ENCODE peak calls at places on chromosome 10, in six cellular contexts. I is GM23248; C is sigmoid colon; X is CD8-positive, alpha-beta memory T cell; Q is mesendoderm; J is left ventricle myocardium inferior. W is an unnamed sample. For H3K36me3, the result is how much of the 10 kb centered on the place peaks cover.

GRCh38 chr10:133100706-133101463 is 13.2 kb downstream of the ADGRA1 start:
- DNase-seq in I (peak), C (no peak), X (no peak), Q (peak), J (no peak), W (no peak)

GRCh38 chr10:98296514-98296913 is 28.5 kb upstream of the LOXL4 start:
- DNase-seq in I (peak), C (peak), X (no peak), Q (peak), J (no peak), W (peak)

GRCh38 chr10:89550509-89550908 is 15.1 kb upstream of the SLC16A12 start:
- DNase-seq in I (peak), C (no peak), X (no peak), Q (no peak), J (peak), W (no peak)

GRCh38 chr10:131177431-131178327 is 133.8 kb downstream of the TCERG1L start:
- DNase-seq in I (no peak), C (peak), X (no peak), Q (no peak), J (no peak), W (no peak)

GRCh38 chr10:118483496-118483895 is 112.0 kb downstream of the PRLHR start:
- DNase-seq in I (no peak), C (no peak), X (no peak), Q (no peak), J (no peak), W (no peak)

GRCh38 chr10:122140477-122140902 is 130.6 kb upstream of the BTBD16 start:
- DNase-seq in I (peak), C (peak), X (no peak), Q (peak), J (peak), W (peak)

GRCh38 chr10:30536578-30536977 is 93.0 kb downstream of the LYZL2 start:
- DNase-seq in I (no peak), C (peak), X (no peak), Q (no peak), J (no peak), W (no peak)

GRCh38 chr10:100183482-100183881 is 2.3 kb downstream of the ERLIN1 start:
- DNase-seq in I (peak), C (no peak), X (no peak), Q (no peak), J (no peak), W (no peak)

GRCh38 chr10:73414230-73414981 is 548 bp upstream of the ANXA7 start:
- DNase-seq in I (peak), C (no peak), X (no peak), Q (no peak), J (no peak), W (no peak)

GRCh38 chr10:86673216-86673826 is 5.0 kb downstream of the LDB3 start:
- DNase-seq in I (no peak), C (no peak), X (no peak), Q (no peak), J (no peak), W (no peak)

GRCh38 chr10:31075434-31075833 is 43.8 kb upstream of the ZNF438 start:
- DNase-seq in I (peak), C (no peak), X (no peak), Q (no peak), J (no peak), W (no peak)

GRCh38 chr10:43965033-43965917 is 316.6 kb upstream of the ZNF32 start:
- DNase-seq in I (peak), C (no peak), X (no peak), Q (peak), J (no peak), W (no peak)

GRCh38 chr10:77977016-77977415 is 50.5 kb upstream of the DLG5 start:
- DNase-seq in I (no peak), C (peak), X (no peak), Q (peak), J (no peak), W (no peak)
- H3K36me3 ChIP-seq in I (under half), C (under half), X (under half), Q (under half), J (half or more), W (under half)

GRCh38 chr10:69749180-69750010 is 52.3 kb upstream of the COL13A1 start:
- DNase-seq in I (peak), C (no peak), X (no peak), Q (no peak), J (no peak), W (no peak)
- H3K36me3 ChIP-seq in I (under half), C (under half), X (under half), Q (under half), J (under half), W (under half)

DNA sequence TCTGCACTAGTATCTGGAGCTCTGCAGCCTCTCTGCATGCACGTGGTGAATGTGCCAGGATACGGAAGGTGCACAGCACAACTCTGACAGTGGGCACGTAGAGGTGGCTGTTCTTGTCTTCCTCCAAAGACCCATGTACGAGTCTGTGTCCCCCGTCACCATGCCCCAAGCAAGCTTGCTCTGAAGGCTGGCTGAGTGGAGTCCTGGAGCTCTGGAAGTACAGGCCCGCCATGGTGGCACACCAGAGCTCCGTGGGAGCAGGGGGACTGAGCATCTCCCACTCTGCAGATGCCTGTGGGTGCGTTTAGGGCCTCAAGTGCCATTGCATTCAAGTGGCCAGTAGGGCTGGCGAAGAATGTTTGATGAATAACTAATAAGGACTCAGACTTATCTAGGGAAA is 17.1 kb downstream of the BCCIP start:
- DNase-seq in I (no peak), C (no peak), X (no peak), Q (no peak), J (no peak), W (no peak)
- H3K36me3 ChIP-seq in I (under half), C (under half), X (under half), Q (under half), J (half or more), W (under half)

DNA sequence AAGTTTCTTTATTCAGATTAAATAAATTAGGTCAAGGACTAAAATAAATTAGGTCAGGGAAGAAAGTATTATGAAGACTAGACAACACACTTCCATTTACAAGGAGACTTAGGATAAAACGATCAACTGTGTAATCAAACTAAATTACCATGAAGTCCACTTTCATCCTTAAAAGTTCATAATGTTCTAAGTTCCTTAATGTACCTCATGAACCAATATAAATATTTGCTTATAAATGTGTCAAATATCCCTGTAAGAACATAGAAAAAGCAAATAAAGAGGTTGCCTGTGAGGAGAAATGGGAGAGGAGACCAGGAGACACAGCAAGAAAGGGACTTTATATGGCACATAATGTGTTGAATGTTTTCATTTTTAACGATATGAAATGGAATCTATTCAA is 345.6 kb downstream of the PARD3 start:
- DNase-seq in I (no peak), C (no peak), X (no peak), Q (no peak), J (no peak), W (no peak)
- H3K36me3 ChIP-seq in I (under half), C (under half), X (under half), Q (under half), J (under half), W (under half)

GRCh38 chr10:80158126-80158525 is 25.6 kb downstream of the PLAC9 start:
- DNase-seq in I (no peak), C (peak), X (no peak), Q (no peak), J (no peak), W (no peak)

GRCh38 chr10:80158598-80159127 is 26.1 kb downstream of the PLAC9 start:
- DNase-seq in I (peak), C (peak), X (peak), Q (peak), J (peak), W (peak)

GRCh38 chr10:80159166-80159888 is 26.8 kb downstream of the PLAC9 start:
- DNase-seq in I (no peak), C (peak), X (no peak), Q (no peak), J (no peak), W (peak)

GRCh38 chr10:80156216-80156615 is 23.7 kb downstream of the PLAC9 start:
- DNase-seq in I (no peak), C (no peak), X (peak), Q (no peak), J (no peak), W (no peak)

DNA sequence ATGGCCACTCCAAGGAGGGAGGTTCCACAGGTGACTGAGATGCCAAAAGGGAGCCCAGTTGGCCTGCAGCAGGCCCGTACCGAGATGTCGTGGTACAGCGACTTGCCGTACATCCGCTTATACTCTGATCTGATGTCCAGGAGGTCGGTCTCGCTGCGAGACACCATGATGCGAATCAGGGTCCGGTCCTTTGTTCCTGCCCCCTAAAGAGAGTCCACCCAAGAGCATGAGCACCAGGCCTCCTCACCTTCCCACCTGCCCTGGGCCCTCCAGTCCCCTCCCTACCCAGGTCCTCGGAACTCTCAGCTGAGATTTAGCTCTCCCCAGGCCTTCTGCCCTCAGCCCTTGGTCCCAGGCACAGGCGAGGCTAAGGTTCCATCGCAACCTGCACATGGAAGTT is 25.0 kb downstream of the PLAC9 start:
- DNase-seq in I (no peak), C (peak), X (peak), Q (no peak), J (no peak), W (no peak)
- H3K36me3 ChIP-seq in I (under half), C (under half), X (half or more), Q (under half), J (half or more), W (under half)

GRCh38 chr10:37952051-37952815 is 24.2 kb downstream of the ZNF25 start:
- DNase-seq in I (peak), C (no peak), X (no peak), Q (peak), J (no peak), W (no peak)
- H3K36me3 ChIP-seq in I (half or more), C (under half), X (under half), Q (under half), J (half or more), W (under half)

GRCh38 chr10:6465854-6466524 is 114.1 kb downstream of the PRKCQ start:
- DNase-seq in I (no peak), C (no peak), X (no peak), Q (no peak), J (no peak), W (no peak)

GRCh38 chr10:6461961-6462360 is 118.1 kb downstream of the PRKCQ start:
- DNase-seq in I (no peak), C (no peak), X (no peak), Q (peak), J (no peak), W (no peak)

GRCh38 chr10:6460861-6461409 is 119.1 kb downstream of the PRKCQ start:
- DNase-seq in I (no peak), C (no peak), X (no peak), Q (no peak), J (no peak), W (no peak)

GRCh38 chr10:6465437-6465836 is 114.6 kb downstream of the PRKCQ start:
- DNase-seq in I (no peak), C (no peak), X (no peak), Q (no peak), J (no peak), W (no peak)

DNA sequence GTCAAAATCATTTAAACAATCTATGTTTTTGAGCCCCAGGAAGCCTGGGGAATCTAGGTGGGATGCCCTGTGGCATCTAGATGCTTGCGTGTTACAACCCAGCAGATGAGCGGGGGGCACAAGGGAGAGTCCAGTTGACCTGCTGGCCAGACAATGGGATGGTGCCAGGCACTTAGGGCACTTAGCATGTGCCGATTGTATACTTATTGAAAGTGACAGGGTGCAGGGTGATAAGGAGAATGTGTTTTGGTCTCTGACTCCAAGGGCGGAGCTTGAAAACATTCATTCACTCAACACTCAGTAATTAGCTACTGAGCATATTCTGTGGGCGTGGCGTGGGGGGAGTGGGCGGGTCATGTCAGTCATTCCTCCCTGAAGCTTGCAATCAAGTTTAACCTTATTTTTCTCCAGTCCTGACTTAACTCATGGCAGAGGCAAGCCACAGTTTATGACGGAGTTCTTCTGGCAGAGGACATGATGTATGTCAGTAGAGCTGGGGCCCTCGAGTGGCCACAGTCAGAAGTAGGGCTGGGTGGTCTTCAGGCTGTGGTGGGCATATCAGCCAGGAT is 115.1 kb downstream of the PRKCQ start:
- DNase-seq in I (no peak), C (no peak), X (no peak), Q (no peak), J (no peak), W (no peak)
- H3K36me3 ChIP-seq in I (under half), C (under half), X (half or more), Q (under half), J (under half), W (under half)

GRCh38 chr10:70286616-70287015 is 2.8 kb upstream of the NPFFR1 start:
- DNase-seq in I (no peak), C (no peak), X (no peak), Q (no peak), J (no peak), W (no peak)
- H3K36me3 ChIP-seq in I (under half), C (under half), X (under half), Q (under half), J (under half), W (under half)

GRCh38 chr10:28951484-28951883 is 274.2 kb downstream of the BAMBI start:
- DNase-seq in I (no peak), C (no peak), X (no peak), Q (no peak), J (no peak), W (no peak)

GRCh38 chr10:28946479-28946878 is 269.2 kb downstream of the BAMBI start:
- DNase-seq in I (peak), C (no peak), X (no peak), Q (no peak), J (no peak), W (no peak)

GRCh38 chr10:28948045-28948444 is 270.7 kb downstream of the BAMBI start:
- DNase-seq in I (no peak), C (no peak), X (no peak), Q (no peak), J (no peak), W (no peak)

GRCh38 chr10:28947209-28947608 is 269.9 kb downstream of the BAMBI start:
- DNase-seq in I (peak), C (no peak), X (no peak), Q (no peak), J (no peak), W (no peak)

GRCh38 chr10:28949005-28950004 is 272.0 kb downstream of the BAMBI start:
- DNase-seq in I (no peak), C (no peak), X (no peak), Q (peak), J (no peak), W (no peak)
- H3K36me3 ChIP-seq in I (under half), C (under half), X (under half), Q (under half), J (under half), W (under half)

GRCh38 chr10:124723826-124724225 is 20.4 kb downstream of the FAM53B start:
- DNase-seq in I (no peak), C (peak), X (peak), Q (no peak), J (no peak), W (no peak)

GRCh38 chr10:124724279-124725027 is 19.7 kb downstream of the FAM53B start:
- DNase-seq in I (no peak), C (peak), X (peak), Q (no peak), J (no peak), W (no peak)

GRCh38 chr10:124725791-124726190 is 18.4 kb downstream of the FAM53B start:
- DNase-seq in I (no peak), C (peak), X (no peak), Q (no peak), J (no peak), W (no peak)

GRCh38 chr10:124722812-124723783 is 21.1 kb downstream of the FAM53B start:
- DNase-seq in I (peak), C (peak), X (peak), Q (peak), J (peak), W (no peak)

GRCh38 chr10:124725171-124725631 is 19.0 kb downstream of the FAM53B start:
- DNase-seq in I (no peak), C (peak), X (peak), Q (no peak), J (no peak), W (no peak)
- H3K36me3 ChIP-seq in I (under half), C (under half), X (under half), Q (under half), J (under half), W (under half)

W was measured in SJCRH30.